ENCODE peak calls at places on chromosome 9, in nine cellular contexts. N, Y, B, W, A, X, V, M and P are unnamed samples.
A peak's percentile ranks its signal among the peaks of the same experiment; 100 is the strongest.

GRCh38 chr9:4324513-4324912 is 24.6 kb upstream of the GLIS3 start:
- DNase-seq in B (peak; percentile 20), A (no peak), W (no peak), M (no peak), N (peak; percentile 36), V (no peak), Y (peak; percentile 82), X (no peak), P (no peak)

GRCh38 chr9:32705059-32705458 is 69.6 kb upstream of the TAF1L start:
- DNase-seq in Y (peak; percentile 38), X (no peak), N (no peak), V (no peak), B (no peak), A (no peak), M (no peak), W (no peak), P (no peak)

GRCh38 chr9:20873240-20873860 is 158.1 kb downstream of the HACD4 start:
- DNase-seq in Y (peak; percentile 53), W (no peak), V (no peak), A (no peak), B (no peak), M (no peak), X (no peak), N (no peak), P (no peak)

GRCh38 chr9:93346240-93347112 is 105.0 kb upstream of the FAM120A start:
- DNase-seq in X (peak; percentile 10), B (no peak), M (peak; percentile 89), V (no peak), N (no peak), Y (no peak), W (no peak), A (no peak), P (no peak)

GRCh38 chr9:134240371-134240770 is 76.0 kb upstream of the RNU6ATAC start:
- DNase-seq in A (no peak), B (no peak), N (no peak), X (no peak), M (no peak), Y (no peak), V (no peak), W (no peak), P (no peak)

GRCh38 chr9:69035438-69036316 is at the start of gene FXN:
- DNase-seq in B (peak; percentile 85), Y (peak; percentile 75), W (peak; percentile 77), N (peak; percentile 82), V (peak; percentile 93), M (peak; percentile 94), A (peak; percentile 89), X (peak; percentile 83), P (peak; percentile 85)

GRCh38 chr9:16461231-16461840 is 409.1 kb downstream of the BNC2 start:
- DNase-seq in N (no peak), X (no peak), Y (peak; percentile 35), M (peak; percentile 79), A (no peak), B (no peak), W (no peak), V (no peak), P (no peak)

GRCh38 chr9:107438211-107439030 is 51.1 kb downstream of the KLF4 start:
- DNase-seq in W (no peak), X (no peak), M (peak; percentile 76), Y (no peak), B (no peak), N (no peak), V (no peak), A (no peak), P (peak; percentile 27)

GRCh38 chr9:1025131-1025530 is 25.0 kb upstream of the DMRT2 start:
- DNase-seq in Y (no peak), A (no peak), V (no peak), M (peak; percentile 60), X (no peak), W (no peak), B (no peak), N (no peak), P (no peak)

GRCh38 chr9:92369075-92369474 is 35.3 kb downstream of the OGN start:
- DNase-seq in V (no peak), N (no peak), A (no peak), X (no peak), M (no peak), Y (no peak), W (no peak), B (no peak), P (no peak)

GRCh38 chr9:19485193-19485592 is 76.4 kb downstream of the ACER2 start:
- DNase-seq in V (no peak), B (no peak), Y (no peak), M (peak; percentile 3), W (no peak), N (no peak), X (no peak), A (no peak), P (no peak)

GRCh38 chr9:73869261-73869660 is 627.9 kb upstream of the RORB start:
- DNase-seq in A (peak; percentile 22), V (no peak), W (no peak), X (no peak), B (peak; percentile 59), N (no peak), Y (no peak), M (no peak), P (no peak)

GRCh38 chr9:123415593-123415930 is 59.6 kb downstream of the CRB2 start:
- DNase-seq in Y (no peak), N (no peak), X (no peak), M (no peak), B (no peak), W (no peak), A (no peak), V (peak; percentile 63), P (no peak)

GRCh38 chr9:129237195-129237611 is 59.1 kb upstream of the IER5L start:
- DNase-seq in X (no peak), N (peak; percentile 67), Y (peak; percentile 65), B (peak; percentile 36), W (peak; percentile 60), V (peak; percentile 77), M (no peak), A (peak; percentile 61), P (no peak)

GRCh38 chr9:131582466-131583341 is 37.4 kb downstream of the PRRT1B start:
- DNase-seq in X (no peak), Y (no peak), N (no peak), B (no peak), W (no peak), V (peak; percentile 72), A (no peak), M (no peak), P (no peak)
- H3K36me3 ChIP-seq in X (peaks cover 84% of the 10 kb centered on the region), Y (peaks cover 58% of the 10 kb centered on the region), N (no peaks in the 10 kb centered on the region), B (peaks cover 8% of the 10 kb centered on the region), W (no peaks in the 10 kb centered on the region), V (peaks cover 13% of the 10 kb centered on the region), A (peaks cover 48% of the 10 kb centered on the region), M (peaks cover 29% of the 10 kb centered on the region), P (peaks cover 26% of the 10 kb centered on the region)

DNA sequence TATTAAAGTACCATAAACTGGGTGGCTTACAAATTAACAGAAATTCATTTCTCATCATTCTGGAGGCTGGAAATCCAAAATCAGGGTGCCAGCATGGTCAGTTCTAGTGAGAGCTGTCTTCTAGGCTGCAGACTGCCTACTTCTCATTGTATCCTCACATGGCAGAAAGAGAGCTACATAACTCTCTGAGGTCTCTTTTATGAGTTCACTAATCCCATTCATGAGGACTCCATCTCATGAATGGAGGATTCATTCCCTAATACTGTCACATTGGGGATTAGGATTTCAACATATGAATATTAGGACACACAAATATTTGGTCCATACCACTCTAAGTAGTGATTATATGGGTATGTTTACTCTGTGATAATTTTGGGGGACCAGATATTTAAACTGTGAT is 84.0 kb downstream of the ERP44 start:
- DNase-seq in W (no peak), B (peak; percentile 33), N (no peak), V (no peak), M (no peak), Y (no peak), A (no peak), X (no peak), P (peak; percentile 88)
- H3K36me3 ChIP-seq in W (no peaks in the 10 kb centered on the region), B (no peaks in the 10 kb centered on the region), N (no peaks in the 10 kb centered on the region), V (peaks cover 2% of the 10 kb centered on the region), M (no peaks in the 10 kb centered on the region), Y (peaks cover 5% of the 10 kb centered on the region), A (peaks cover 39% of the 10 kb centered on the region), X (peaks cover 88% of the 10 kb centered on the region), P (peaks cover 7% of the 10 kb centered on the region)

DNA sequence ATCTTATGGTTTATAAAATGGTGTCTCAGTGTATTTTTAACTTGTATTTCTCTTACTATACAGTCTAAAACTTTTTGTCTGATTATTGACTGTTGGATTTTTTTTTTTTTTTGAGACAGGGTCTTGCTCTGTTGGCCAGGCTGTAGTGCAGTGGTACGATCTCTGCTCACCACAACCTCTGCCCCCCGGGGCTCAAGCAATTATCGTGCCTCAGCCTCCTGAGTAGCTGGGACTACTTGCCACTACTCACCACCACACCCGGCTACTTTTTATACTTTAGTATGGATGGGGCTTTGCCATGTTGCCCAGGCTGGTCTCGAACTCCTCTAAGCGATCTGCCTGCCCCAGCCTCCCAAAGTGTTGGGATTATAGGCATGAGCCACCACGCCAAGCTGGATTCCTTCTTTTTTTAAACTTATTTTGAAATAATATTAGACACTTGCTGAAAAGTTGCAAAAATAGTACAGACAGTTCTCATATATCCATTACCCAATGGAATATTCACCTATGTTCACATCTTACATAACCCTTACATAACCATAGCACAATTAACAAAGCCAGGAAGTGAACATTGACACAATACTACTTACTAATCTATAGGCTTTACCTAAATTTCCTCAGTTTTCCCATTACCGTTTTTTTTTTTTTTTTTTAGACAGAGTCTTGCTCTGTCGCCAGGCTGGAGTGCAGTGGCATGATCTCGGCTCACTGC is 47.2 kb downstream of the STOM start:
- DNase-seq in A (no peak), V (no peak), M (no peak), B (no peak), X (no peak), W (no peak), N (no peak), Y (no peak), P (no peak)
- H3K36me3 ChIP-seq in A (peaks cover 3% of the 10 kb centered on the region), V (peaks cover 22% of the 10 kb centered on the region), M (no peaks in the 10 kb centered on the region), B (no peaks in the 10 kb centered on the region), X (peaks cover 99% of the 10 kb centered on the region), W (no peaks in the 10 kb centered on the region), N (no peaks in the 10 kb centered on the region), Y (peaks cover 71% of the 10 kb centered on the region), P (no peaks in the 10 kb centered on the region)

DNA sequence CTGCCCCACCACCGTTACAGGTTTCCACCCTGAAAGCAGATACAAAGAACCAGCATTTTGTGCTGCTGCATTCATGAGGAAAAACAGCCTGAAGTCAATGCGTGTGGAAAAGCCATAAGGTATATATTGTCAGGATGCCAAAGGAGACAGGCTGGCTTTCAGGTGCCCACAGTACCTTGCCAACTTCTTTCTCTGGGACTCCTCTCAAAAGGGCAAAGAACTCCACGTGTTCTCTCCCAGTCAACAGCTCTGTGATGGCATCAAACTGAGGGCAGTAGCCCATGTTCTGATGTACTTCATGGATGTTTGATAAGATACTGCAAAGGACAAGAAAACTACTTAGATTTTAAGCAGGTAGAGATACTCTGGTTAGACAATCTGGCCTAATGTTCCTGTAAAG is 24.3 kb downstream of the NIPSNAP3B start:
- DNase-seq in X (no peak), V (no peak), A (no peak), Y (no peak), N (no peak), M (no peak), B (no peak), W (no peak), P (no peak)
- H3K36me3 ChIP-seq in X (peaks cover 100% of the 10 kb centered on the region), V (peaks cover 9% of the 10 kb centered on the region), A (peaks cover 74% of the 10 kb centered on the region), Y (peaks cover 67% of the 10 kb centered on the region), N (no peaks in the 10 kb centered on the region), M (no peaks in the 10 kb centered on the region), B (no peaks in the 10 kb centered on the region), W (no peaks in the 10 kb centered on the region), P (no peaks in the 10 kb centered on the region)